ENCODE peak calls at places on chromosomes 1 and 21, in six cellular contexts. One of them, this sample, is unnamed. For H3K4me1, the result is how much of the 10 kb centered on the place peaks cover.

GRCh38 chr1:154745750-154746425 is 124.2 kb downstream of the KCNN3 start:
- DNase-seq in neuronal stem cell: no peak
- DNase-seq in left ventricle myocardium inferior: no peak
- DNase-seq in mesendoderm: no peak
- DNase-seq in HepG2: no peak
- DNase-seq in breast epithelium: no peak
- DNase-seq in this sample: no peak

GRCh38 chr1:195849180-195849579 is 759.1 kb downstream of the KCNT2 start:
- DNase-seq in HepG2: no peak
- DNase-seq in breast epithelium: no peak
- DNase-seq in left ventricle myocardium inferior: no peak
- DNase-seq in mesendoderm: no peak
- DNase-seq in neuronal stem cell: no peak
- DNase-seq in this sample: no peak

GRCh38 chr1:206867716-206868115 is 2.3 kb downstream of the IL20 start:
- DNase-seq in left ventricle myocardium inferior: no peak
- DNase-seq in mesendoderm: no peak
- DNase-seq in neuronal stem cell: no peak
- DNase-seq in HepG2: no peak
- DNase-seq in breast epithelium: no peak
- DNase-seq in this sample: no peak

GRCh38 chr1:98374098-98374497 is 287.4 kb upstream of the SNX7 start:
- DNase-seq in breast epithelium: no peak
- DNase-seq in mesendoderm: no peak
- DNase-seq in neuronal stem cell: no peak
- DNase-seq in left ventricle myocardium inferior: no peak
- DNase-seq in HepG2: no peak
- DNase-seq in this sample: no peak

GRCh38 chr1:224666911-224667310 is 50.8 kb downstream of the CNIH3 start:
- DNase-seq in breast epithelium: no peak
- DNase-seq in mesendoderm: no peak
- DNase-seq in left ventricle myocardium inferior: no peak
- DNase-seq in HepG2: no peak
- DNase-seq in neuronal stem cell: no peak
- DNase-seq in this sample: no peak

GRCh38 chr1:169259816-169260215 is 107.8 kb downstream of the NME7 start:
- DNase-seq in breast epithelium: no peak
- DNase-seq in HepG2: no peak
- DNase-seq in mesendoderm: no peak
- DNase-seq in neuronal stem cell: no peak
- DNase-seq in left ventricle myocardium inferior: no peak
- DNase-seq in this sample: no peak

GRCh38 chr1:207084701-207085180 is 3.9 kb upstream of the C4BPB start:
- DNase-seq in left ventricle myocardium inferior: no peak
- DNase-seq in breast epithelium: no peak
- DNase-seq in neuronal stem cell: peak
- DNase-seq in mesendoderm: peak
- DNase-seq in HepG2: peak
- DNase-seq in this sample: peak

GRCh38 chr21:44612029-44612486 is at the start of gene KRTAP10-8:
- DNase-seq in breast epithelium: no peak
- DNase-seq in mesendoderm: no peak
- DNase-seq in HepG2: no peak
- DNase-seq in left ventricle myocardium inferior: no peak
- DNase-seq in neuronal stem cell: no peak
- DNase-seq in this sample: no peak

GRCh38 chr1:90924982-90925381 is 96.9 kb downstream of the ZNF644 start:
- DNase-seq in breast epithelium: no peak
- DNase-seq in left ventricle myocardium inferior: no peak
- DNase-seq in neuronal stem cell: peak
- DNase-seq in HepG2: no peak
- DNase-seq in mesendoderm: peak
- DNase-seq in this sample: no peak

DNA sequence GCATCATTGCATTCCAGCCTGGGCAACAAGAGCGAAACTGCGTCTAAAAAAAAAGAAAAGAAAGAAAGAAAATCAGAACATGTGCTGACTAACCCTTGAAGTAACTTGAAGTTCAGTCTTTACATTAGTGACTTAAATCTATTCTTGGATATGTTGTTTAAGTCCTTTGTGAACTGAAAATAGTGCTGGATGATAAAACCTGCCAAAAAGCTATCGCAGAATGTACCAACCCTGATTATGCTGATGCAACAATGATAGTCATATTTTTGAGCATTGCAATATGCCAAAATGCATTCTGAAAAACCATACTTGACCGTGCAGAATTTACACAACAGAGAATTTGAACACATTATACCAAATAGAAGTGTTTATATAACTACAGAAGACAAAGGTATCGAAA is 30.7 kb downstream of the SHISAL2A start:
- DNase-seq in breast epithelium: no peak
- DNase-seq in HepG2: no peak
- DNase-seq in mesendoderm: no peak
- DNase-seq in neuronal stem cell: no peak
- DNase-seq in left ventricle myocardium inferior: no peak
- DNase-seq in this sample: no peak
- H3K4me1 ChIP-seq in breast epithelium: under half
- H3K4me1 ChIP-seq in HepG2: under half
- H3K4me1 ChIP-seq in mesendoderm: under half
- H3K4me1 ChIP-seq in neuronal stem cell: under half
- H3K4me1 ChIP-seq in left ventricle myocardium inferior: under half
- H3K4me1 ChIP-seq in this sample: under half

DNA sequence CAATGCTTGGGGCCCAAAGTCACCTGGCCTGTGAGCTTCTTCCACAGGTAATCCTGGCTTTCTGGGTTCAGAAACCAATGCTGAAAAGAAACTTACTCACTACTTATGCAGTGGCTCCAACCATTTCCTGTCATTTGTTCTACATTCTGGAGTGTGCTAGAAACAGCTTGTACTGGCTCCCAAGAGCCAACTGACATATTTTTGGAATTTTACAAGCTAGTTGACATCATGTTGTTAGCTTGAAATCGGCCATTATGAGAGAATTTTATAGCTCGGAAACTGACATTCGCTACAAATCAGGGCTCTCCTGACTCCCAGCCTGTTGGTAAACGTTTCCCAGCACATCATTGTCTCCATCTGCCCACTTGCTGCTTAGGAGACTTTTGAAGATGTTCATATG is 67.4 kb downstream of the DNTTIP2 start:
- DNase-seq in mesendoderm: no peak
- DNase-seq in breast epithelium: no peak
- DNase-seq in neuronal stem cell: no peak
- DNase-seq in HepG2: no peak
- DNase-seq in left ventricle myocardium inferior: no peak
- DNase-seq in this sample: no peak
- H3K4me3 ChIP-seq in mesendoderm: no peak
- H3K4me3 ChIP-seq in breast epithelium: no peak
- H3K4me3 ChIP-seq in neuronal stem cell: no peak
- H3K4me3 ChIP-seq in HepG2: no peak
- H3K4me3 ChIP-seq in left ventricle myocardium inferior: no peak
- H3K4me3 ChIP-seq in this sample: no peak

DNA sequence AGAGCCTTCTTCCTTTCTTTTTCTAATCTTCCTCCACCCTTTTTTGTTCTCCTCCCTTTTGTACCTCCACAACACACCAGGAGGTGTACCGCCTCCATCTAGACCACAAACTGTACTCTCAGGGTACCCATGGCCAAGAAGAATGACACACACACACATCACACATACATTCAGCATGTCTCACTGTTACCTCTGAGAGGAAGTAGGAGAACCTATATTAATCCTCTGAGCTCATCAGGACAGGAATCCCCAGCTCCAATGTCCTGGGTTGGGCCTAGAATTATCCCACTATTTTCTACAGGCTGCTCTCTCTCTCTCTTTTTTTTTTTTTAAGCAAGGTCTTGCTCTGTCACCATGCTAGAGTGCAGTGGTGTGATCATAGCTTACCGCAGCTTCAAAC is 36.7 kb downstream of the ATP2B4 start:
- DNase-seq in HepG2: no peak
- DNase-seq in mesendoderm: no peak
- DNase-seq in breast epithelium: no peak
- DNase-seq in neuronal stem cell: no peak
- DNase-seq in left ventricle myocardium inferior: no peak
- DNase-seq in this sample: no peak
- H3K4me1 ChIP-seq in HepG2: under half
- H3K4me1 ChIP-seq in mesendoderm: under half
- H3K4me1 ChIP-seq in breast epithelium: under half
- H3K4me1 ChIP-seq in neuronal stem cell: under half
- H3K4me1 ChIP-seq in left ventricle myocardium inferior: half or more
- H3K4me1 ChIP-seq in this sample: under half

GRCh38 chr1:235841938-235842545 is 24.7 kb downstream of the LYST start:
- DNase-seq in left ventricle myocardium inferior: no peak
- DNase-seq in neuronal stem cell: no peak
- DNase-seq in HepG2: no peak
- DNase-seq in breast epithelium: no peak
- DNase-seq in mesendoderm: no peak
- DNase-seq in this sample: no peak

GRCh38 chr1:235843458-235843857 is 23.2 kb downstream of the LYST start:
- DNase-seq in mesendoderm: peak
- DNase-seq in HepG2: peak
- DNase-seq in left ventricle myocardium inferior: no peak
- DNase-seq in neuronal stem cell: no peak
- DNase-seq in breast epithelium: no peak
- DNase-seq in this sample: no peak

GRCh38 chr1:235844776-235845175 is 21.9 kb downstream of the LYST start:
- DNase-seq in mesendoderm: no peak
- DNase-seq in breast epithelium: no peak
- DNase-seq in HepG2: no peak
- DNase-seq in left ventricle myocardium inferior: no peak
- DNase-seq in neuronal stem cell: no peak
- DNase-seq in this sample: no peak
- H3K4me3 ChIP-seq in mesendoderm: no peak
- H3K4me3 ChIP-seq in breast epithelium: no peak
- H3K4me3 ChIP-seq in HepG2: no peak
- H3K4me3 ChIP-seq in left ventricle myocardium inferior: no peak
- H3K4me3 ChIP-seq in neuronal stem cell: no peak
- H3K4me3 ChIP-seq in this sample: no peak

DNA sequence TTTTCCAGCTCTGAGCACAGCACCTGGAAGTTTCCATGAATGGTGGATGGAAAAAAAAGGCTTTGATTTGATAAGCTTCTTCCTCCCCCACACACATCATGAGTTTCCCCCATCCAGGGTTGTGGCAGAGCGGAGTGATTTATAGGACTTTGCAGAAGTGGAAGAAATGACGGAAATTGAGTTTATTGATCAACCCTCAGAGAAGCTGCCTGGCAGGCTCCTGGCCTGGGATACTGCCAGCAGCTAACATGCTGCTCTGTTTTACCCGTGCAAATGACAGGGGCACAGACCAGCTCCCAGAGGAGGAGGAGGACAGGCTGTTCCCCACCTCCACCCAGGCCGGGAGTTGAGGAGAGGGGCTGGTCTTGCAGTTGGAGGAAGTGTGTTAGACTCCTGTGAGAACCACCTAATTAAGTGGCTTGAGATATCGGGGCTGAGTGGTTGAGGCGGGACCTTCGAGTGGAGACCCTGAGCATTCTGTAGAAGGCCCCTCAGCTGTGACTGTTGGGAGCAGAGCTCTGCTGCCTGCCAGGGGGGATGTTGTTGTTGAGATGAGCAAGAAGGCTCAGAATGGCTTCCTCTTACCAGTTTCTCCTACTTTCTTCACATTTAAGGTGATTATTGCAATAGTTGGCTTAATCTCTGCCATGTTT is 21.8 kb downstream of the ADORA1 start:
- DNase-seq in mesendoderm: peak
- DNase-seq in HepG2: no peak
- DNase-seq in left ventricle myocardium inferior: no peak
- DNase-seq in breast epithelium: no peak
- DNase-seq in neuronal stem cell: no peak
- DNase-seq in this sample: no peak
- H3K4me1 ChIP-seq in mesendoderm: under half
- H3K4me1 ChIP-seq in HepG2: under half
- H3K4me1 ChIP-seq in left ventricle myocardium inferior: under half
- H3K4me1 ChIP-seq in breast epithelium: under half
- H3K4me1 ChIP-seq in neuronal stem cell: under half
- H3K4me1 ChIP-seq in this sample: under half

DNA sequence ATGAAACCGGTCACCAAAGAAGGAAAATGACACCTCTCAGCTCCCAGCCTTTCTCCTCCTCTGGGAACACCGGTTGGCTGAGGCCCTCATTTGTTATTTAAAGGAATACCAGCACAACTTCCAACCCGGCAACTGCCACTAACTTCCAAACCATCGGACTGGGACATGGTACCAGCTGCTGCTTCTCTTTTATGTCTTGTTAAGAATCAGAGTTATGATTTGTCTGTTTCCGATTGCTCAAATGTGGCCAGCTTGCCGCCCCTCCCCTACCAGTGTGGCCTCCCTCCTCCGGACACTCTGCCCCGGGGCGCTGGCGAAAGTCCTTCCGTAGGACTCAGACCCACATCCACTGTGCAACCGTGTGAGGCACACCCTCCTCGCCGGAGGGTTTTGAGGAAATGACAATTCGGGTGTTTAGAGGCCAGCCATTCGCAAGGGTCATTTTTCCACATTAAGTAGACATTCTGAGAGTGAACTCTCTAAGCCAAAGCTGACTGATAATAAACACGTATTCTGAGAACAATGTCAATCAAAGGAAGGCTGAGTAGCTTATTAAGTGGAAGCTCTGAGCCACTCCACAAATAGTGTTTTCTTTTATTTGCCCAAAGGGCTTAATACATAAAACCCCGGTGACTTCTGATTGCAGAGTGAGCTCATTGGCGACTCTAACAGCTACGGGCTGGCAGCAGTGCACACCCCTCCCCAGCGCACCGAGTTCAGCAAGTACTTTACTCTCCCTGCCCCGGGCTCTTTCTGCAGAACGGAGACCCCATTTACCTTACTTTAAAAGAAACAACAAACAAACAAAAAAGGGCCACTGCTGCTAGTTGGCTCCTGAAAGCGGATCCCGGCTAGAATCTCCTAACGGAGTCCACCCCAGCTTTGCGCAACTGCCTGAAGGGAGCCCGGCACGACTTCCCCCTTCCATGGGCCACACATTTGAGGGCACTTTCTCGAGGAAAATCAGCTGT is 5.4 kb downstream of the RIPK4 start:
- DNase-seq in mesendoderm: no peak
- DNase-seq in HepG2: peak
- DNase-seq in breast epithelium: no peak
- DNase-seq in left ventricle myocardium inferior: peak
- DNase-seq in neuronal stem cell: no peak
- DNase-seq in this sample: no peak
- H3K4me3 ChIP-seq in mesendoderm: peak
- H3K4me3 ChIP-seq in HepG2: peak
- H3K4me3 ChIP-seq in breast epithelium: peak
- H3K4me3 ChIP-seq in left ventricle myocardium inferior: peak
- H3K4me3 ChIP-seq in neuronal stem cell: peak
- H3K4me3 ChIP-seq in this sample: no peak

GRCh38 chr1:47402591-47402990 is 13.5 kb upstream of the FOXE3 start:
- DNase-seq in HepG2: no peak
- DNase-seq in mesendoderm: no peak
- DNase-seq in neuronal stem cell: no peak
- DNase-seq in breast epithelium: no peak
- DNase-seq in left ventricle myocardium inferior: no peak
- DNase-seq in this sample: no peak
- H3K4me1 ChIP-seq in HepG2: under half
- H3K4me1 ChIP-seq in mesendoderm: under half
- H3K4me1 ChIP-seq in neuronal stem cell: under half
- H3K4me1 ChIP-seq in breast epithelium: under half
- H3K4me1 ChIP-seq in left ventricle myocardium inferior: under half
- H3K4me1 ChIP-seq in this sample: under half

GRCh38 chr21:31159808-31160207 is 121.5 kb upstream of the KRTAP19-8 start:
- DNase-seq in neuronal stem cell: no peak
- DNase-seq in breast epithelium: no peak
- DNase-seq in HepG2: no peak
- DNase-seq in left ventricle myocardium inferior: no peak
- DNase-seq in mesendoderm: no peak
- DNase-seq in this sample: no peak
- H3K4me3 ChIP-seq in neuronal stem cell: no peak
- H3K4me3 ChIP-seq in breast epithelium: peak
- H3K4me3 ChIP-seq in HepG2: no peak
- H3K4me3 ChIP-seq in left ventricle myocardium inferior: no peak
- H3K4me3 ChIP-seq in mesendoderm: no peak
- H3K4me3 ChIP-seq in this sample: no peak

This sample was measured in Caco-2.